ENCODE peak calls at places on chromosome 21, in six cellular contexts. K is GM12878, Y is SK-N-SH, B is K562, U is H1, E is HCT116. G is an unnamed sample.

GRCh38 chr21:29819675-29820337 is 120.0 kb downstream of the GRIK1 start:
- DNase-seq in K (no peak), Y (no peak), B (no peak), U (no peak), E (no peak), G (no peak)

GRCh38 chr21:45180289-45180599 is 105.9 kb downstream of the ADARB1 start:
- DNase-seq in K (no peak), Y (no peak), B (no peak), U (no peak), E (no peak), G (no peak)

GRCh38 chr21:44647222-44647552 is 973 bp downstream of the KRTAP10-11 start:
- DNase-seq in K (no peak), Y (no peak), B (no peak), U (no peak), E (no peak), G (no peak)

GRCh38 chr21:36097427-36098230 is 27.8 kb downstream of the CBR1 start:
- DNase-seq in K (peak), Y (no peak), B (no peak), U (no peak), E (no peak), G (no peak)

GRCh38 chr21:32955307-32955937 is 70.3 kb upstream of the OLIG2 start:
- DNase-seq in K (no peak), Y (no peak), B (no peak), U (no peak), E (no peak), G (no peak)

GRCh38 chr21:16496594-16496993 is 766.8 kb downstream of the USP25 start:
- DNase-seq in K (no peak), Y (no peak), B (no peak), U (no peak), E (no peak), G (no peak)

GRCh38 chr21:17195965-17196364 is 316.9 kb upstream of the CXADR start:
- DNase-seq in K (no peak), Y (no peak), B (no peak), U (no peak), E (no peak), G (no peak)

GRCh38 chr21:35475768-35476167 is 426.7 kb upstream of the RUNX1 start:
- DNase-seq in K (no peak), Y (no peak), B (no peak), U (no peak), E (no peak), G (no peak)

GRCh38 chr21:21067375-21067774 is 69.2 kb downstream of the NCAM2 start:
- DNase-seq in K (no peak), Y (no peak), B (no peak), U (no peak), E (no peak), G (no peak)

GRCh38 chr21:44773291-44773932 is 28.2 kb downstream of the UBE2G2 start:
- DNase-seq in K (no peak), Y (peak), B (no peak), U (no peak), E (no peak), G (no peak)

GRCh38 chr21:32538147-32538792 is 47.1 kb downstream of the TCP10L start:
- DNase-seq in K (no peak), Y (no peak), B (no peak), U (no peak), E (no peak), G (no peak)

GRCh38 chr21:32392299-32392879 is 423 bp downstream of the URB1 start:
- DNase-seq in K (no peak), Y (no peak), B (no peak), U (no peak), E (no peak), G (peak)

GRCh38 chr21:31752352-31752751 is 20.4 kb upstream of the SCAF4 start:
- DNase-seq in K (no peak), Y (no peak), B (no peak), U (no peak), E (no peak), G (no peak)

GRCh38 chr21:35578350-35578782 is 482.0 kb downstream of the SETD4 start:
- DNase-seq in K (no peak), Y (no peak), B (no peak), U (no peak), E (no peak), G (no peak)

GRCh38 chr21:34700605-34701004 is 31.8 kb downstream of the CLIC6 start:
- DNase-seq in K (no peak), Y (no peak), B (no peak), U (no peak), E (no peak), G (peak)

GRCh38 chr21:44449473-44450363 is 5.6 kb upstream of the LRRC3 start:
- DNase-seq in K (no peak), Y (peak), B (no peak), U (no peak), E (no peak), G (peak)

GRCh38 chr21:35658242-35658641 is 402.1 kb downstream of the SETD4 start:
- DNase-seq in K (no peak), Y (no peak), B (no peak), U (no peak), E (no peak), G (no peak)

GRCh38 chr21:24729568-24729967 is 877.7 kb downstream of the MRPL39 start:
- DNase-seq in K (no peak), Y (no peak), B (no peak), U (no peak), E (no peak), G (no peak)

GRCh38 chr21:43333301-43334062 is 93.4 kb downstream of the SIK1 start:
- DNase-seq in K (no peak), Y (no peak), B (no peak), U (no peak), E (no peak), G (peak)

GRCh38 chr21:40381111-40381510 is 465.8 kb downstream of the DSCAM start:
- DNase-seq in K (no peak), Y (no peak), B (no peak), U (no peak), E (no peak), G (no peak)

GRCh38 chr21:44938976-44939531 is 775 bp upstream of the SLX9 start:
- DNase-seq in K (no peak), Y (no peak), B (no peak), U (no peak), E (no peak), G (no peak)

GRCh38 chr21:44496900-44497550 is 41.7 kb downstream of the LRRC3 start:
- DNase-seq in K (no peak), Y (no peak), B (no peak), U (no peak), E (no peak), G (no peak)

GRCh38 chr21:16572032-16572431 is 842.2 kb downstream of the USP25 start:
- DNase-seq in K (no peak), Y (no peak), B (no peak), U (no peak), E (no peak), G (no peak)

GRCh38 chr21:25925936-25926335 is 191.2 kb downstream of the GABPA start:
- DNase-seq in K (no peak), Y (no peak), B (no peak), U (no peak), E (no peak), G (no peak)

GRCh38 chr21:30194701-30195299 is 21.1 kb downstream of the CLDN8 start:
- DNase-seq in K (no peak), Y (peak), B (peak), U (no peak), E (no peak), G (peak)

GRCh38 chr21:34576043-34576466 is 38.9 kb downstream of the RCAN1 start:
- DNase-seq in K (no peak), Y (no peak), B (no peak), U (no peak), E (no peak), G (no peak)

GRCh38 chr21:33278736-33279135 is 12.6 kb downstream of the IL10RB start:
- DNase-seq in K (no peak), Y (no peak), B (no peak), U (no peak), E (no peak), G (no peak)

GRCh38 chr21:32565856-32566465 is 19.4 kb downstream of the TCP10L start:
- DNase-seq in K (no peak), Y (no peak), B (no peak), U (no peak), E (no peak), G (no peak)

GRCh38 chr21:33212159-33212851 is 17.4 kb upstream of the IFNAR2 start:
- DNase-seq in K (no peak), Y (no peak), B (no peak), U (no peak), E (no peak), G (no peak)

GRCh38 chr21:29656504-29657227 is 283.1 kb downstream of the GRIK1 start:
- DNase-seq in K (no peak), Y (no peak), B (peak), U (no peak), E (no peak), G (no peak)

GRCh38 chr21:37454869-37455503 is 88.4 kb downstream of the DYRK1A start:
- DNase-seq in K (no peak), Y (peak), B (no peak), U (no peak), E (no peak), G (no peak)
- TF ChIP-seq JUND in K (no peak), Y (no peak), B (no peak), U (no peak), E (no peak), G (no peak)

DNA sequence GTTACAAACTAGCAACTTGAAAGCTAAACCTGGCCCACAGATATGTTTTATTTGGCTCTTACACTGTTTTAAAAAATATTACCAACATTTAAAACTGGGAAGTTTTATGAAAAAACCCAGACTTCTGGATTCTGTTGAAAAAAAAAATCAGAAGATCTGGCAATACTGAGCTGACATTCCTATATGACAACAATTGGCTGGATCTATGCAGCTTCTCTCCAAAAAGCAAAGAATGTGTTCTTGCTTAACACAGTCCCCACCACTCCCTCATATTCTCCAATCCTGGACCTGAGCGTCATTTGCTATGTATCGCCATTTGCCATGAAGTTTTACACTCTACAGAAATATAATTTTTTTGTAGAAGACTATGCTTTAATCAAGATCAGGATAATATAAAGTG is 859.6 kb downstream of the LTN1 start:
- DNase-seq in K (no peak), Y (no peak), B (no peak), U (no peak), E (no peak), G (no peak)
- TF ChIP-seq JUND in K (no peak), Y (no peak), B (no peak), U (no peak), E (no peak), G (no peak)

GRCh38 chr21:37257526-37257966 is 9.6 kb downstream of the VPS26C start:
- DNase-seq in K (no peak), Y (peak), B (no peak), U (no peak), E (no peak), G (no peak)
- TF ChIP-seq JUND in K (no peak), Y (no peak), B (no peak), U (no peak), E (no peak), G (no peak)

DNA sequence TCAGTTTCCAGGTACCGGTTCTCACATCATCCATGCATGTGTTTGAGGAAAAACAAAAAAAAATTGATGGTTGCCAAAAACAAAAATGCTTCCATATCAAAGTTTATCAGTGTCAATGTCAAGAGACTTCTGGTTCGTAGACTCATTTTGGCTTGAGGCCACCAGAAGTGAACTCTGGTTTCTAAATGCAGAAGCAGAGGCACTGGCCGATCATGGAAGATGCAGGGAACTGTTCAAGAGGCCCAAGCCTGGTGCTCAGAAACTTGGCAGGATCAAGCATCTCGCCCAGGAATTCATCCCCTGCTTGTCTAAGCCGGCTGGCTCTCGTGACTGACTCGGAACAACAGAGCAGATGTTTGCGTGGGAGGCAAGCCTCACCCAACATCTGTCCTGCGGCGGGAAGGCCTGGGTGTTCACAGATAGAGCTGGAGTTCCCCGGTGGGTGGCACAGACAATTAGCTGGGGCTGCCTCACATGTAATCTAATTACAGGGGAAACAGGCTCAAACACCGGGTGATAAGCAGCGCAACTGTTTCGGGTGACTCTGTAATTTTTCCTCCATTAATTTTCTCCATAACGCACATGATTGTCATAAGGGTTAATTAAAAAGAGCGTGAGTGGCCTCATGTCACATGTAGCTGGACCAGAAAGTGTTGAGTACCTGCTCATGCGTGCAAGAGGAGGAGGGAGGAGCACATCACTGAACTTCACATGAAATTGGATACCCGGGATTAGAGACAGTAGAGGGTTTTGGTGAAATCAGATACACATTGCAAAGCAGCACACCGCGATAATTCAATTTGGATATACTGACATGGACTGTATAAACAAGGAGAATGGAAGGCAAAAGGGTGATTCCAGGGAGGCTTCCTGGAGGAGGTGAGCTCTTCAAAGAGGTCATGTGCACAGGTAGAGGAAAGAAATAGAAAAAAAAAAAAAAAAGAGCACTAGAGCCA is 180.0 kb downstream of the ETS2 start:
- DNase-seq in K (peak), Y (peak), B (peak), U (no peak), E (no peak), G (no peak)
- TF ChIP-seq JUND in K (no peak), Y (no peak), B (peak), U (no peak), E (no peak), G (no peak)

DNA sequence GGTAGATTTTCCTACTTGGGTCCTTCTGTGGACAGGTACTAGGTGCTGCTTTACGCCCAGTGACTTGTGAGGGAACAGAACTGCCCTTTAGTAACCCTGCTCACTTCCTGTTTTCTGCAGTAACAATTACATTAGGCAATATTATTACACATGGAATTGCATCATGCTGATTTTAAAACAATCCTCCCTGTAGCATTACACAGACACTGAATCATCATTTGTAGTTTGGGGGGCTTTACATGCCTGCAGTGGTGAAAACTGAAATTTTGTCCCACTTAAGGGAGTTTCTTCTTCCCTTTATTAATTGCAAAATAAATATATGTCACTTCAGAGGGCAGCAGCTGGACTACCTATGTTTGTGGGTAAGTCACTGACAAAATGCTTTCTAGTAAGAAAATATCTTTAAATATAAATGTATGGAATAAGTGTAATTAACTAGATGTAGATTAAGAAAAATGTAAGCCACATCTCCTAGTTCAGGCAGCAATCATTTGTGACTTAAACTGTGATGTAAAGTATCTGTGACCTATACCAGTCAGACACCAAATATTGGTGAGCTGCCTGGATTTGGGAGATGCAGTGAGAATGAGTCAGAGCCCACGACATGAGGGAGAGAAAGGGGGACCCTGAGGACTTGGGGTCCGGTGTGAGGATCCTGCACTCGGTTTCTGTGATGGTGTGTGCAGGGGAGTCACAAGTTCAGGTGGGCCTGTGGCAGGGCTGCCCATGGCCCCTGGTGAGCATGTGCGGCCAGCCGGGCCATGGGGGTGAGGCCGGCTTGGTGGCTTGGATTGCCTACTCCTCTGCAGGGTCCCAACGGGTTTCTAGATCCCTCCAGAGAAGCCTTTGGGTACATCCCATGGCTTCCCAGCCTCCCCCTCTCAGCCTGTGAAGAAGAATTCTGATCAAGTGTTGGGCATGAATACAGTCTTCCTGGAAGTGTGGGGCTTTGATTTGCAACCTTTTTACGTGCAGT is 19.2 kb upstream of the ABCG1 start:
- DNase-seq in K (peak), Y (no peak), B (no peak), U (no peak), E (no peak), G (no peak)
- TF ChIP-seq JUND in K (no peak), Y (no peak), B (peak), U (no peak), E (peak), G (no peak)

GRCh38 chr21:46674430-46675007 is 39.0 kb downstream of the PRMT2 start:
- DNase-seq in K (no peak), Y (no peak), B (no peak), U (no peak), E (no peak), G (no peak)
- TF ChIP-seq JUND in K (no peak), Y (no peak), B (no peak), U (no peak), E (no peak), G (no peak)

G was measured in T47D.